ENCODE peak calls at places on chromosomes 13 and 19, in ten cellular contexts. One of them, this sample, is unnamed.

GRCh38 chr19:47826800-47827199 is 5.1 kb downstream of the CRX start:
- DNase-seq in tibial nerve: no peak
- DNase-seq in cardiac fibroblast: no peak
- DNase-seq in body of pancreas: no peak
- DNase-seq in Caco-2: no peak
- DNase-seq in lower leg skin: no peak
- DNase-seq in heart right ventricle: no peak
- DNase-seq in AG10803: no peak
- DNase-seq in foreskin fibroblast: no peak
- DNase-seq in heart left ventricle: no peak
- DNase-seq in this sample: no peak

GRCh38 chr19:2053601-2054389 is 2.8 kb upstream of the MKNK2 start:
- DNase-seq in tibial nerve: no peak
- DNase-seq in cardiac fibroblast: peak
- DNase-seq in body of pancreas: peak
- DNase-seq in Caco-2: no peak
- DNase-seq in lower leg skin: no peak
- DNase-seq in heart right ventricle: peak
- DNase-seq in AG10803: no peak
- DNase-seq in foreskin fibroblast: no peak
- DNase-seq in heart left ventricle: peak
- DNase-seq in this sample: peak

GRCh38 chr19:39310558-39311311 is 9.9 kb downstream of the LRFN1 start:
- DNase-seq in tibial nerve: no peak
- DNase-seq in cardiac fibroblast: peak
- DNase-seq in body of pancreas: no peak
- DNase-seq in Caco-2: peak
- DNase-seq in lower leg skin: no peak
- DNase-seq in heart right ventricle: no peak
- DNase-seq in AG10803: no peak
- DNase-seq in foreskin fibroblast: peak
- DNase-seq in heart left ventricle: no peak
- DNase-seq in this sample: no peak

GRCh38 chr13:101752432-101752831 is 300.0 kb downstream of the ITGBL1 start:
- DNase-seq in tibial nerve: no peak
- DNase-seq in cardiac fibroblast: no peak
- DNase-seq in body of pancreas: no peak
- DNase-seq in Caco-2: no peak
- DNase-seq in lower leg skin: no peak
- DNase-seq in heart right ventricle: no peak
- DNase-seq in AG10803: no peak
- DNase-seq in foreskin fibroblast: no peak
- DNase-seq in heart left ventricle: no peak
- DNase-seq in this sample: no peak

GRCh38 chr19:45217193-45217956 is 27.8 kb downstream of the EXOC3L2 start:
- DNase-seq in tibial nerve: no peak
- DNase-seq in cardiac fibroblast: no peak
- DNase-seq in body of pancreas: no peak
- DNase-seq in Caco-2: no peak
- DNase-seq in lower leg skin: no peak
- DNase-seq in heart right ventricle: no peak
- DNase-seq in AG10803: no peak
- DNase-seq in foreskin fibroblast: peak
- DNase-seq in heart left ventricle: no peak
- DNase-seq in this sample: no peak

GRCh38 chr19:47598407-47599349 is 10.3 kb upstream of the BICRA start:
- DNase-seq in tibial nerve: peak
- DNase-seq in cardiac fibroblast: peak
- DNase-seq in body of pancreas: peak
- DNase-seq in Caco-2: peak
- DNase-seq in lower leg skin: peak
- DNase-seq in heart right ventricle: peak
- DNase-seq in AG10803: peak
- DNase-seq in foreskin fibroblast: peak
- DNase-seq in heart left ventricle: peak
- DNase-seq in this sample: peak

GRCh38 chr19:49475995-49476880 is 2.2 kb downstream of the FLT3LG start:
- DNase-seq in tibial nerve: no peak
- DNase-seq in cardiac fibroblast: no peak
- DNase-seq in body of pancreas: no peak
- DNase-seq in Caco-2: peak
- DNase-seq in lower leg skin: no peak
- DNase-seq in heart right ventricle: no peak
- DNase-seq in AG10803: no peak
- DNase-seq in foreskin fibroblast: peak
- DNase-seq in heart left ventricle: no peak
- DNase-seq in this sample: no peak

GRCh38 chr19:50829801-50830200 is 3.6 kb downstream of the KLK15 start:
- DNase-seq in tibial nerve: no peak
- DNase-seq in cardiac fibroblast: no peak
- DNase-seq in body of pancreas: no peak
- DNase-seq in Caco-2: no peak
- DNase-seq in lower leg skin: no peak
- DNase-seq in heart right ventricle: no peak
- DNase-seq in AG10803: no peak
- DNase-seq in foreskin fibroblast: no peak
- DNase-seq in heart left ventricle: no peak
- DNase-seq in this sample: no peak

GRCh38 chr19:1354496-1355257 is 29.0 kb upstream of the NDUFS7 start:
- DNase-seq in tibial nerve: peak
- DNase-seq in cardiac fibroblast: peak
- DNase-seq in body of pancreas: peak
- DNase-seq in Caco-2: peak
- DNase-seq in lower leg skin: peak
- DNase-seq in heart right ventricle: peak
- DNase-seq in AG10803: peak
- DNase-seq in foreskin fibroblast: peak
- DNase-seq in heart left ventricle: peak
- DNase-seq in this sample: peak

GRCh38 chr13:95494082-95494681 is 58.3 kb upstream of the CLDN10 start:
- DNase-seq in tibial nerve: peak
- DNase-seq in cardiac fibroblast: peak
- DNase-seq in body of pancreas: peak
- DNase-seq in Caco-2: no peak
- DNase-seq in lower leg skin: no peak
- DNase-seq in heart right ventricle: peak
- DNase-seq in AG10803: peak
- DNase-seq in foreskin fibroblast: peak
- DNase-seq in heart left ventricle: no peak
- DNase-seq in this sample: peak

GRCh38 chr13:95498886-95499285 is 53.6 kb upstream of the CLDN10 start:
- DNase-seq in tibial nerve: no peak
- DNase-seq in cardiac fibroblast: no peak
- DNase-seq in body of pancreas: no peak
- DNase-seq in Caco-2: no peak
- DNase-seq in lower leg skin: no peak
- DNase-seq in heart right ventricle: no peak
- DNase-seq in AG10803: no peak
- DNase-seq in foreskin fibroblast: no peak
- DNase-seq in heart left ventricle: no peak
- DNase-seq in this sample: no peak

GRCh38 chr13:95496485-95496884 is 56.0 kb upstream of the CLDN10 start:
- DNase-seq in tibial nerve: no peak
- DNase-seq in cardiac fibroblast: no peak
- DNase-seq in body of pancreas: no peak
- DNase-seq in Caco-2: no peak
- DNase-seq in lower leg skin: no peak
- DNase-seq in heart right ventricle: no peak
- DNase-seq in AG10803: no peak
- DNase-seq in foreskin fibroblast: no peak
- DNase-seq in heart left ventricle: no peak
- DNase-seq in this sample: no peak

GRCh38 chr13:95500136-95500718 is 52.3 kb upstream of the CLDN10 start:
- DNase-seq in tibial nerve: no peak
- DNase-seq in cardiac fibroblast: no peak
- DNase-seq in body of pancreas: no peak
- DNase-seq in Caco-2: no peak
- DNase-seq in lower leg skin: no peak
- DNase-seq in heart right ventricle: no peak
- DNase-seq in AG10803: no peak
- DNase-seq in foreskin fibroblast: no peak
- DNase-seq in heart left ventricle: no peak
- DNase-seq in this sample: no peak

GRCh38 chr13:95497307-95497943 is 55.1 kb upstream of the CLDN10 start:
- DNase-seq in tibial nerve: no peak
- DNase-seq in cardiac fibroblast: no peak
- DNase-seq in body of pancreas: peak
- DNase-seq in Caco-2: no peak
- DNase-seq in lower leg skin: no peak
- DNase-seq in heart right ventricle: peak
- DNase-seq in AG10803: no peak
- DNase-seq in foreskin fibroblast: no peak
- DNase-seq in heart left ventricle: peak
- DNase-seq in this sample: no peak
- H3K4me3 ChIP-seq in tibial nerve: no peak
- H3K4me3 ChIP-seq in cardiac fibroblast: no peak
- H3K4me3 ChIP-seq in body of pancreas: no peak
- H3K4me3 ChIP-seq in Caco-2: no peak
- H3K4me3 ChIP-seq in lower leg skin: no peak
- H3K4me3 ChIP-seq in heart right ventricle: no peak
- H3K4me3 ChIP-seq in AG10803: no peak
- H3K4me3 ChIP-seq in foreskin fibroblast: no peak
- H3K4me3 ChIP-seq in heart left ventricle: no peak
- H3K4me3 ChIP-seq in this sample: no peak

GRCh38 chr13:49421391-49421790 is 22.5 kb downstream of the CAB39L start:
- DNase-seq in tibial nerve: no peak
- DNase-seq in cardiac fibroblast: no peak
- DNase-seq in body of pancreas: no peak
- DNase-seq in Caco-2: peak
- DNase-seq in lower leg skin: no peak
- DNase-seq in heart right ventricle: no peak
- DNase-seq in AG10803: no peak
- DNase-seq in foreskin fibroblast: no peak
- DNase-seq in heart left ventricle: no peak
- DNase-seq in this sample: no peak
- TF ChIP-seq CTCF in tibial nerve: no peak
- TF ChIP-seq CTCF in cardiac fibroblast: no peak
- TF ChIP-seq CTCF in body of pancreas: peak
- TF ChIP-seq CTCF in Caco-2: peak
- TF ChIP-seq CTCF in lower leg skin: no peak
- TF ChIP-seq CTCF in heart right ventricle: no peak
- TF ChIP-seq CTCF in AG10803: no peak
- TF ChIP-seq CTCF in foreskin fibroblast: no peak
- TF ChIP-seq CTCF in heart left ventricle: no peak
- TF ChIP-seq CTCF in this sample: no peak

GRCh38 chr19:10222201-10222890 is 8.8 kb downstream of the S1PR2 start:
- DNase-seq in tibial nerve: no peak
- DNase-seq in cardiac fibroblast: no peak
- DNase-seq in body of pancreas: no peak
- DNase-seq in Caco-2: no peak
- DNase-seq in lower leg skin: no peak
- DNase-seq in heart right ventricle: no peak
- DNase-seq in AG10803: no peak
- DNase-seq in foreskin fibroblast: no peak
- DNase-seq in heart left ventricle: no peak
- DNase-seq in this sample: no peak

GRCh38 chr19:10219678-10220077 is 11.5 kb downstream of the S1PR2 start:
- DNase-seq in tibial nerve: no peak
- DNase-seq in cardiac fibroblast: no peak
- DNase-seq in body of pancreas: no peak
- DNase-seq in Caco-2: peak
- DNase-seq in lower leg skin: no peak
- DNase-seq in heart right ventricle: no peak
- DNase-seq in AG10803: peak
- DNase-seq in foreskin fibroblast: peak
- DNase-seq in heart left ventricle: no peak
- DNase-seq in this sample: peak

GRCh38 chr19:10223488-10224213 is 7.5 kb downstream of the S1PR2 start:
- DNase-seq in tibial nerve: no peak
- DNase-seq in cardiac fibroblast: no peak
- DNase-seq in body of pancreas: no peak
- DNase-seq in Caco-2: no peak
- DNase-seq in lower leg skin: no peak
- DNase-seq in heart right ventricle: no peak
- DNase-seq in AG10803: no peak
- DNase-seq in foreskin fibroblast: no peak
- DNase-seq in heart left ventricle: no peak
- DNase-seq in this sample: no peak

GRCh38 chr19:10217085-10217484 is 14.0 kb downstream of the S1PR2 start:
- DNase-seq in tibial nerve: no peak
- DNase-seq in cardiac fibroblast: no peak
- DNase-seq in body of pancreas: no peak
- DNase-seq in Caco-2: no peak
- DNase-seq in lower leg skin: no peak
- DNase-seq in heart right ventricle: no peak
- DNase-seq in AG10803: no peak
- DNase-seq in foreskin fibroblast: no peak
- DNase-seq in heart left ventricle: no peak
- DNase-seq in this sample: no peak

DNA sequence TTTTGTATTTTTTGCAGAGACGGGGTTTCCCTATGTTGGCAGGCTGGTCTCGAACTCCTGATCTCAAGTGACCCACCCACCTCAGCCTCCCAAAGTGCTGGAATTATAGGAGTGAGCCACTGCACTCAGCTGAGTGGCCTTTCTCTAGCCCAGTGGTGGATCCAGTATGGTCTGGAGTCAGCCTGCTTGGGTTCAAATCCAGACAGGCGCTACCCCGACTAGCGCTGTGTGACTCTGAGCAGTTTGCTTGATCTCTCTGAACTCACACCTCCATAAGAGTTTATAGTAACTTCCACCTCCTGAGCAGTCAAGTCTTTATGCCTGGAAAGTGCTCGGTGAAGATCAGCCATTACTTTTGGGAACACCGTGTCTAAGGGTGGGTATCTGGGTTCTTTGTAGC is 10.4 kb downstream of the S1PR2 start:
- DNase-seq in tibial nerve: no peak
- DNase-seq in cardiac fibroblast: no peak
- DNase-seq in body of pancreas: no peak
- DNase-seq in Caco-2: no peak
- DNase-seq in lower leg skin: no peak
- DNase-seq in heart right ventricle: no peak
- DNase-seq in AG10803: no peak
- DNase-seq in foreskin fibroblast: no peak
- DNase-seq in heart left ventricle: no peak
- DNase-seq in this sample: no peak
- H3K4me3 ChIP-seq in tibial nerve: no peak
- H3K4me3 ChIP-seq in cardiac fibroblast: no peak
- H3K4me3 ChIP-seq in body of pancreas: no peak
- H3K4me3 ChIP-seq in Caco-2: no peak
- H3K4me3 ChIP-seq in lower leg skin: no peak
- H3K4me3 ChIP-seq in heart right ventricle: no peak
- H3K4me3 ChIP-seq in AG10803: no peak
- H3K4me3 ChIP-seq in foreskin fibroblast: no peak
- H3K4me3 ChIP-seq in heart left ventricle: no peak
- H3K4me3 ChIP-seq in this sample: no peak

GRCh38 chr13:33867472-33867871 is 49.5 kb downstream of the RFC3 start:
- DNase-seq in tibial nerve: no peak
- DNase-seq in cardiac fibroblast: no peak
- DNase-seq in body of pancreas: no peak
- DNase-seq in Caco-2: no peak
- DNase-seq in lower leg skin: no peak
- DNase-seq in heart right ventricle: no peak
- DNase-seq in AG10803: no peak
- DNase-seq in foreskin fibroblast: no peak
- DNase-seq in heart left ventricle: no peak
- DNase-seq in this sample: no peak
- TF ChIP-seq CTCF in tibial nerve: no peak
- TF ChIP-seq CTCF in cardiac fibroblast: no peak
- TF ChIP-seq CTCF in body of pancreas: no peak
- TF ChIP-seq CTCF in Caco-2: no peak
- TF ChIP-seq CTCF in lower leg skin: no peak
- TF ChIP-seq CTCF in heart right ventricle: no peak
- TF ChIP-seq CTCF in AG10803: no peak
- TF ChIP-seq CTCF in foreskin fibroblast: no peak
- TF ChIP-seq CTCF in heart left ventricle: no peak
- TF ChIP-seq CTCF in this sample: no peak

This sample was measured in fibroblast of the aortic adventitia.